ENCODE peak calls at places on chromosome 21, in eight cellular contexts. I, Q, E, W, V, F, B and L are unnamed samples.

GRCh38 chr21:26389971-26390641 is 183.0 kb downstream of the CYYR1 start:
- DNase-seq in I (peak; percentile 71), Q (no peak), E (peak; percentile 47), W (peak; percentile 81), V (peak; percentile 56), F (peak; percentile 77), B (peak; percentile 61), L (peak; percentile 58)

GRCh38 chr21:30605968-30606367 is 5.1 kb downstream of the KRTAP22-1 start:
- DNase-seq in I (no peak), Q (no peak), E (no peak), W (no peak), V (no peak), F (no peak), B (no peak), L (no peak)

GRCh38 chr21:16095005-16095404 is 365.2 kb downstream of the USP25 start:
- DNase-seq in I (no peak), Q (no peak), E (no peak), W (no peak), V (no peak), F (no peak), B (no peak), L (no peak)

GRCh38 chr21:27423073-27423472 is 456.2 kb upstream of the ADAMTS5 start:
- DNase-seq in I (no peak), Q (peak; percentile 93), E (peak; percentile 93), W (peak; percentile 97), V (peak; percentile 93), F (peak; percentile 25), B (peak; percentile 97), L (peak; percentile 95)

GRCh38 chr21:36420571-36421339 is 35.6 kb downstream of the CHAF1B start:
- DNase-seq in I (no peak), Q (peak; percentile 3), E (no peak), W (no peak), V (no peak), F (no peak), B (no peak), L (no peak)

GRCh38 chr21:31132574-31133242 is 94.4 kb upstream of the KRTAP19-8 start:
- DNase-seq in I (peak; percentile 83), Q (no peak), E (no peak), W (peak; percentile 23), V (peak; percentile 14), F (no peak), B (peak; percentile 11), L (peak; percentile 76)

GRCh38 chr21:16070207-16070651 is 340.4 kb downstream of the USP25 start:
- DNase-seq in I (no peak), Q (no peak), E (no peak), W (no peak), V (peak; percentile 28), F (no peak), B (peak; percentile 48), L (no peak)

GRCh38 chr21:26554365-26554764 is 18.7 kb downstream of the CYYR1 start:
- DNase-seq in I (no peak), Q (no peak), E (no peak), W (no peak), V (no peak), F (no peak), B (no peak), L (no peak)

GRCh38 chr21:45975017-45975595 is 6.5 kb upstream of the COL6A1 start:
- DNase-seq in I (no peak), Q (peak; percentile 85), E (no peak), W (no peak), V (peak; percentile 51), F (no peak), B (peak; percentile 69), L (no peak)
- H3K4me3 ChIP-seq in I (no peak overlapping the region), Q (peak overlapping the region; percentile 48), E (peak overlapping the region; percentile 50), W (peak overlapping the region; percentile 40), V (no peak overlapping the region), F (no peak overlapping the region), B (peak overlapping the region; percentile 42), L (no peak overlapping the region)

DNA sequence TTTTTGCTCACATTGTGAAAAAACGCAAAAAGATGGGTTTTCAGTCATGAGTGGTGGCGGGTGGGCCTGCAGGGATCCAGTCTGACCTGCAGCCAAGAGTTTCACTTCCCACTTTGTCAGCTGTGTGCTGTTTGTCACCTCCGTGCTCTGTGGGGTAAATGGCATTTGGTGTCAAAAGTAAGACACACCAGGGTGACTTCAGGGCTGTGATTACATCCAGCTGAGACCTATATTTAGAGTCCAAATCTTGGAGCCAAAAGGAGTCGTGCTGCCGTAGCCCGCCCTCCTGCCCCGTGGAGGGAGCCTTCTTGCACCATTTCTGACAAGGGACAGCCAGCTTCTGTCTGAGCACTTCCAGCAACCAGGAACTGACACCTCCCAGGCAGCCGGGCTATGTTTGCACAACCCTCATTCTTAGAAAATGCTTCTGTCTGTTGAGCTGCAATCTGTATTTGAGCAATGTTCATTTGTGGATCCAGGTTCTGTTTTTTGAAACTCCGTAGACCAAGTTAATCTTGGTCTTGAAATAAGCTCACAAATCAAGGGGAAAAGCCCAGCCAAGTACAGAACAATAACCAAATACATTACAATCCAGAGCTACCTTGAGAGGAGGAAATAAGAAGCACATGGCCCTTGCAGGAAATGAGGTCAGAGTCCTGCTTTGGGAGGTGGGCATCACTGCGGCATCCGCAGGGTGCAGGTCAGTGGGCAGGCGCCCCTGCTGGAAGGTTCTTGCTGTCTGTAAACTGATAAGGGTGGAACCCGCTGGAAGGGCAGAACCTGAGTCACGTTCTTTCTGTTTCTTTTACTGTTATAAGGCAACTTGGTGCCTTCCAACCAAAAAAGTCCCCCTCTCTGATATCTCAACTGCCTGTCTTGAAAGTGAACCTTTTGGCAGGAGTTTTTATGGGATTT is 14.4 kb downstream of the ABCG1 start:
- DNase-seq in I (peak; percentile 90), Q (peak; percentile 95), E (no peak), W (peak; percentile 33), V (peak; percentile 12), F (no peak), B (peak; percentile 16), L (peak; percentile 59)
- TF ChIP-seq CTCF in I (peak; percentile 37), Q (no peak), E (no peak), W (no peak), V (no peak), F (peak; percentile 17), B (peak; percentile 5), L (peak; percentile 39)

GRCh38 chr21:45540601-45540970 is 1.7 kb downstream of the SLC19A1 start:
- DNase-seq in I (no peak), Q (no peak), E (no peak), W (no peak), V (no peak), F (no peak), B (no peak), L (no peak)
- H3K4me3 ChIP-seq in I (peak overlapping the region; percentile 97), Q (no peak overlapping the region), E (no peak overlapping the region), W (no peak overlapping the region), V (no peak overlapping the region), F (no peak overlapping the region), B (no peak overlapping the region), L (no peak overlapping the region)

DNA sequence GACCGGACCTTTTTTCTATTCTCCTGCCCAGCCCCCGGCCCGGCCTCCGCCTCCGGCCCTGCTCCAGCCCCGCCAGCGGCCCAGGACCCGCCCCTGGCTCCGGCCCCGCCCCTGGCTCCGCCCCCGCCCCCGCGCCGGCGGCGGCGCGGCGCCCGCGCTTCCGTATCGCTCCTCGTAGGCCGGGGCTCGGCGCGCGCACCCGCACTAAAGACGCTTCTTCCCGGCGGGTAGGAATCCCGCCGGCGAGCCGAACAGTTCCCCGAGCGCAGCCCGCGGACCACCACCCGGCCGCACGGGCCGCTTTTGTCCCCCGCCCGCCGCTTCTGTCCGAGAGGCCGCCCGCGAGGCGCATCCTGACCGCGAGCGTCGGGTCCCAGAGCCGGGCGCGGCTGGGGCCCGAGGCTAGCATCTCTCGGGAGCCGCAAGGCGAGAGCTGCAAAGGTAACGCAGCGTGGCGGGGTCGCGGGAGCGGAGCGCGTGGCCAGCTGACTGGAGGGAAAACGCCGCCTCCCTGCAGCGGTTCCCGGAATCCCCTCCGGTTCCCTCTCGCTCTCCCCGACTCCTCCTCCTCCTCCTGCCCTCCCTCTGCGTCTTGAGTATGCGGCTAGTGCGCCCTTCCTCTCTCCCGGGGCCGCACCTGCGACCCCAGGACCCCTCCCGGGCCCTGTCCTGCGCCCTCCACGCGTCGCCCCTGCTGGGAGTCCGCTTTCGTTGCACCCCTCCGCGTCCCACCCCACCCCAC is at the start of gene IFNAR2:
- DNase-seq in I (peak; percentile 81), Q (peak; percentile 84), E (no peak), W (peak; percentile 39), V (peak; percentile 38), F (no peak), B (peak; percentile 38), L (peak; percentile 53)
- TF ChIP-seq CTCF in I (no peak), Q (no peak), E (no peak), W (no peak), V (no peak), F (no peak), B (no peak), L (no peak)

GRCh38 chr21:34988625-34989024 is 60.5 kb downstream of the RUNX1 start:
- DNase-seq in I (no peak), Q (no peak), E (no peak), W (no peak), V (no peak), F (no peak), B (no peak), L (no peak)

GRCh38 chr21:34987673-34988072 is 61.4 kb downstream of the RUNX1 start:
- DNase-seq in I (no peak), Q (no peak), E (no peak), W (no peak), V (no peak), F (no peak), B (no peak), L (peak; percentile 7)

GRCh38 chr21:34990842-34991241 is 58.3 kb downstream of the RUNX1 start:
- DNase-seq in I (no peak), Q (no peak), E (no peak), W (no peak), V (no peak), F (no peak), B (no peak), L (no peak)

GRCh38 chr21:34988139-34988538 is 61.0 kb downstream of the RUNX1 start:
- DNase-seq in I (no peak), Q (no peak), E (no peak), W (no peak), V (no peak), F (no peak), B (no peak), L (peak; percentile 17)

GRCh38 chr21:34989337-34990151 is 59.6 kb downstream of the RUNX1 start:
- DNase-seq in I (peak; percentile 32), Q (no peak), E (peak; percentile 41), W (no peak), V (peak; percentile 81), F (no peak), B (peak; percentile 31), L (peak; percentile 32)
- H3K4me3 ChIP-seq in I (no peak overlapping the region), Q (no peak overlapping the region), E (no peak overlapping the region), W (no peak overlapping the region), V (no peak overlapping the region), F (no peak overlapping the region), B (no peak overlapping the region), L (no peak overlapping the region)

DNA sequence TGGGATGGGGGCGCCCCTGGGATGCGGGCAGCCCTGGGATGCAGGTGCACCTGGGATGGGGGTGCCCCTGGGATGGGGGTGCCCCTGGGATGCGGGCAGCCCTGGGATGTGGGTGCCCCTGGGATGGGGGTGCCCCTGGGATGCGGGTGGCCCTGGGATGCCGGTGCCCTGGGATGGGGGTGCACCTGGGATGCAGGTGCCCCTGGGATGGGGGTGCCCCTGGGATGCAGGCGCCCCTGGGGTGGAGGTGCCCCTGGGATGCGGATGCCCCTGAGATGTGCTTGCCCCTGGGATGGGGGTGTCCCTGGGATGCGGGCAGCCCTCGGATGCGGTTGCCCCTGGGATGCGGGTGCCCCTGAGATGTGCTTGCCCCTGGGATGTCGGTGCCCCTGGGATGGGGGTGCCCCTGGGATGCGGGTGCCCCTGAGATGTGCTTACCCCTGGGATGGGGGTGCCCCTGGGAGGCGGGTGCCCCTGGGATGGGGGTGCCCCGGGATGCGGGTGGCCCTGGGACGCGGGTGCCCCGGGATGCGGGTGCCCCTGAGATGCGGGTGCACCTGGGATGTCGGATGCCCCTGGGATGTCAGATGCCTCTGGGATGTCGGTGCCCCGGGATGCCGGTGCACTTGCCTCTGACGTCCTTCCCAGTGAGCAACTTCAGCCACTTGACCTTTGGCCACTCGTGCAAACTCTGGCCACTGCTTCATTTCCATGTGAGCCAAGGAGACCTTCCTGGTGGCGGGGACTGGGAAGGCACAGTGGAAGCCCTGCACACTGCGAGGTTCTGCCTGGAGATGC is 37.3 kb upstream of the SLC19A1 start:
- DNase-seq in I (no peak), Q (peak; percentile 58), E (no peak), W (no peak), V (no peak), F (no peak), B (no peak), L (no peak)
- TF ChIP-seq CTCF in I (no peak), Q (no peak), E (no peak), W (no peak), V (no peak), F (no peak), B (no peak), L (no peak)